ENCODE peak calls at places on chromosomes 3 and 15, in eight cellular contexts. One of them, this sample, is unnamed. For H3K4me1, the result is how much of the 10 kb centered on the place peaks cover.

GRCh38 chr15:33215941-33216872 is 21.7 kb upstream of the FMN1 start:
- DNase-seq in hepatocyte: peak
- DNase-seq in stomach: no peak
- DNase-seq in mesenchymal stem cell: peak
- DNase-seq in neuronal stem cell: no peak
- DNase-seq in cardiac muscle cell: peak
- DNase-seq in ovary: no peak
- DNase-seq in SK-N-SH: no peak
- DNase-seq in this sample: no peak

GRCh38 chr3:38583688-38584087 is 65.8 kb downstream of the SCN5A start:
- DNase-seq in hepatocyte: no peak
- DNase-seq in stomach: peak
- DNase-seq in mesenchymal stem cell: no peak
- DNase-seq in neuronal stem cell: no peak
- DNase-seq in cardiac muscle cell: no peak
- DNase-seq in ovary: no peak
- DNase-seq in SK-N-SH: no peak
- DNase-seq in this sample: peak

GRCh38 chr3:54045416-54045815 is 76.9 kb upstream of the CACNA2D3 start:
- DNase-seq in hepatocyte: no peak
- DNase-seq in stomach: no peak
- DNase-seq in mesenchymal stem cell: no peak
- DNase-seq in neuronal stem cell: no peak
- DNase-seq in cardiac muscle cell: no peak
- DNase-seq in ovary: no peak
- DNase-seq in SK-N-SH: no peak
- DNase-seq in this sample: no peak

GRCh38 chr15:95032181-95032580 is 800.8 kb downstream of the MCTP2 start:
- DNase-seq in hepatocyte: no peak
- DNase-seq in stomach: no peak
- DNase-seq in mesenchymal stem cell: no peak
- DNase-seq in neuronal stem cell: no peak
- DNase-seq in cardiac muscle cell: no peak
- DNase-seq in ovary: no peak
- DNase-seq in SK-N-SH: no peak
- DNase-seq in this sample: no peak

GRCh38 chr15:89361451-89362202 is 27.0 kb upstream of the POLG start:
- DNase-seq in hepatocyte: peak
- DNase-seq in stomach: peak
- DNase-seq in mesenchymal stem cell: peak
- DNase-seq in neuronal stem cell: peak
- DNase-seq in cardiac muscle cell: peak
- DNase-seq in ovary: peak
- DNase-seq in SK-N-SH: peak
- DNase-seq in this sample: peak

GRCh38 chr3:120192579-120192978 is 92.4 kb downstream of the GPR156 start:
- DNase-seq in hepatocyte: no peak
- DNase-seq in stomach: no peak
- DNase-seq in mesenchymal stem cell: no peak
- DNase-seq in neuronal stem cell: no peak
- DNase-seq in cardiac muscle cell: no peak
- DNase-seq in ovary: no peak
- DNase-seq in SK-N-SH: no peak
- DNase-seq in this sample: no peak

GRCh38 chr3:31011383-31011782 is 116.9 kb upstream of the GADL1 start:
- DNase-seq in hepatocyte: no peak
- DNase-seq in stomach: no peak
- DNase-seq in mesenchymal stem cell: no peak
- DNase-seq in neuronal stem cell: no peak
- DNase-seq in cardiac muscle cell: no peak
- DNase-seq in ovary: no peak
- DNase-seq in SK-N-SH: no peak
- DNase-seq in this sample: no peak

GRCh38 chr3:190848891-190849290 is 13.6 kb downstream of the GMNC start:
- DNase-seq in hepatocyte: no peak
- DNase-seq in stomach: no peak
- DNase-seq in mesenchymal stem cell: no peak
- DNase-seq in neuronal stem cell: no peak
- DNase-seq in cardiac muscle cell: no peak
- DNase-seq in ovary: no peak
- DNase-seq in SK-N-SH: no peak
- DNase-seq in this sample: no peak

GRCh38 chr3:185152433-185153169 is at the start of gene C3orf70:
- DNase-seq in hepatocyte: peak
- DNase-seq in stomach: peak
- DNase-seq in mesenchymal stem cell: peak
- DNase-seq in neuronal stem cell: peak
- DNase-seq in cardiac muscle cell: peak
- DNase-seq in ovary: peak
- DNase-seq in SK-N-SH: peak
- DNase-seq in this sample: peak

GRCh38 chr3:129128357-129129155 is 7.0 kb upstream of the RAB43 start:
- DNase-seq in hepatocyte: no peak
- DNase-seq in stomach: no peak
- DNase-seq in mesenchymal stem cell: no peak
- DNase-seq in neuronal stem cell: no peak
- DNase-seq in cardiac muscle cell: no peak
- DNase-seq in ovary: no peak
- DNase-seq in SK-N-SH: no peak
- DNase-seq in this sample: no peak

GRCh38 chr15:55907797-55908196 is 85.6 kb downstream of the NEDD4 start:
- DNase-seq in hepatocyte: peak
- DNase-seq in stomach: no peak
- DNase-seq in mesenchymal stem cell: peak
- DNase-seq in neuronal stem cell: no peak
- DNase-seq in cardiac muscle cell: no peak
- DNase-seq in ovary: no peak
- DNase-seq in SK-N-SH: peak
- DNase-seq in this sample: peak

GRCh38 chr3:46186856-46187700 is 21.0 kb downstream of the CCR1 start:
- DNase-seq in hepatocyte: no peak
- DNase-seq in stomach: no peak
- DNase-seq in mesenchymal stem cell: no peak
- DNase-seq in neuronal stem cell: no peak
- DNase-seq in cardiac muscle cell: no peak
- DNase-seq in ovary: no peak
- DNase-seq in SK-N-SH: no peak
- DNase-seq in this sample: no peak

GRCh38 chr3:183824761-183825379 is 507 bp downstream of the MAP6D1 start:
- DNase-seq in hepatocyte: peak
- DNase-seq in stomach: no peak
- DNase-seq in mesenchymal stem cell: peak
- DNase-seq in neuronal stem cell: no peak
- DNase-seq in cardiac muscle cell: peak
- DNase-seq in ovary: no peak
- DNase-seq in SK-N-SH: peak
- DNase-seq in this sample: peak

GRCh38 chr3:48595075-48595525 is at the start of gene COL7A1:
- DNase-seq in hepatocyte: no peak
- DNase-seq in stomach: no peak
- DNase-seq in mesenchymal stem cell: no peak
- DNase-seq in neuronal stem cell: no peak
- DNase-seq in cardiac muscle cell: no peak
- DNase-seq in ovary: no peak
- DNase-seq in SK-N-SH: peak
- DNase-seq in this sample: no peak

GRCh38 chr3:55617385-55617784 is 130.3 kb upstream of the WNT5A start:
- DNase-seq in hepatocyte: no peak
- DNase-seq in stomach: no peak
- DNase-seq in mesenchymal stem cell: no peak
- DNase-seq in neuronal stem cell: no peak
- DNase-seq in cardiac muscle cell: no peak
- DNase-seq in ovary: no peak
- DNase-seq in SK-N-SH: no peak
- DNase-seq in this sample: no peak

GRCh38 chr3:115790759-115791158 is 167.4 kb downstream of the GAP43 start:
- DNase-seq in hepatocyte: peak
- DNase-seq in stomach: no peak
- DNase-seq in mesenchymal stem cell: peak
- DNase-seq in neuronal stem cell: no peak
- DNase-seq in cardiac muscle cell: no peak
- DNase-seq in ovary: no peak
- DNase-seq in SK-N-SH: peak
- DNase-seq in this sample: peak

DNA sequence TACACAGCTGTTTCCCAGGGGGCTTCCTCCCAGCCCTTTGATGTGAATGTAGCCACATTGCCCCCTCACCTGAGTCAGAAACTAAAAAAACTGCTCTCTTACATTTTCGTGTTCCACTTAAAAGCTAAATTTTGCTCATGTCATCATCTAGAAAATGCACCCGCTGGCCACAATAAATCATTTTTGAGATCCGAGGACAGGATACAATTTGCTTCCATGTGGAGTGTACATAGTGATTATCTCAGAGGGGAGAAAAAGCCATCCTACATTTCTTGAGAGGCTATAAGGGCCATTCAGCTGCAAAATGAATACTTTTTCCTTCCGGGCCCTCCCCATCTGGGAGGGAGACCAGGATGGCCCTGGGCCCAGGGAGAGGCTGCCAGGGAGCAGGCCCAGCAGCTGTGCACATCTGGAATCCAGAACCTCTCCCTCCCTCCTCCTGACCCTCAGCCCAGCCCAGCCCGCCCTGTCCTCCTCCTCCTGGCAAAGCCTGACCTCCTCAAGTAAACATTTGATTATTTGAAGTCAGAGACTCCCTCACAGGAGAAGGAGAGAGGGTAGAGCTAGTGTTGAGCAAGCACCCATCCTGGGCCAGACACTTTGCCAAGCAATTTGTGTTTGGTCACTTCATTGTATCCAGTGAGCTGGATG is 59.1 kb downstream of the CORO2B start:
- DNase-seq in hepatocyte: no peak
- DNase-seq in stomach: peak
- DNase-seq in mesenchymal stem cell: peak
- DNase-seq in neuronal stem cell: no peak
- DNase-seq in cardiac muscle cell: no peak
- DNase-seq in ovary: peak
- DNase-seq in SK-N-SH: no peak
- DNase-seq in this sample: no peak
- H3K4me1 ChIP-seq in hepatocyte: under half
- H3K4me1 ChIP-seq in stomach: under half
- H3K4me1 ChIP-seq in mesenchymal stem cell: under half
- H3K4me1 ChIP-seq in neuronal stem cell: under half
- H3K4me1 ChIP-seq in cardiac muscle cell: under half
- H3K4me1 ChIP-seq in ovary: half or more
- H3K4me1 ChIP-seq in SK-N-SH: under half
- H3K4me1 ChIP-seq in this sample: under half

DNA sequence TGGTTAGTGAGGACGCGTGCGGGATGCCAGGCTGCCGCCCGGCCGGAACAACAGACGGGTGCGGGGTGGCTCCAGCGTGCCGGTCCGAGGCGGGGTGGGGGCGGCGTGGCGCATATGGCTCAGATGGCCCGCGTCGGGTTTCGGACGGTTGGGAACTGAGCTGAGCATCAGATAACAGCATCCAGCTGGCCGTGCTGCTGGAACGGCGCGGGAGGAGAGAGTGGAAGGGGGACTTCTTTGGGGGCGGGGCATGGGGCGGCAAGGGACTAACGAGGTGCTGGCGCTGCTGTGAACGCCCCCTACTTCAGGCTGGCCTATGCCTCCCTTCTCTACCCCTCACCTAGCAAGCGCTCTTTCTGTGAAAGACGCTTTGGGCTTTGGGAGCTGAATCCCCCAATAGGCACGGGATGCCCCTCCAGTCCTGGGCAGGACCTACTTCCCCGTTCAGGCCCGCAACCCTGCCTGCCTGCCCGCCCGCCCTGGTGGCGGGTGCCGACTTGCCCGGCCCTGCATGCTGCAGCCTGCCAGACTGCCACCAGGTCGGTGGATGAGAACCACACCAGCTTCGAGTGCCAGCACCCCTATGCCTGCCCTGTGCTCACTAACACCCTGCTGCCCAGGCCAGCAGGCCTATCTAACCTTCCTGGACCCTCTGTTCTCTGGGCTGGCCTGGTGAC is 541 bp downstream of the INKA1 start:
- DNase-seq in hepatocyte: peak
- DNase-seq in stomach: no peak
- DNase-seq in mesenchymal stem cell: no peak
- DNase-seq in neuronal stem cell: peak
- DNase-seq in cardiac muscle cell: no peak
- DNase-seq in ovary: no peak
- DNase-seq in SK-N-SH: peak
- DNase-seq in this sample: no peak
- H3K4me1 ChIP-seq in hepatocyte: under half
- H3K4me1 ChIP-seq in stomach: half or more
- H3K4me1 ChIP-seq in mesenchymal stem cell: under half
- H3K4me1 ChIP-seq in neuronal stem cell: under half
- H3K4me1 ChIP-seq in cardiac muscle cell: under half
- H3K4me1 ChIP-seq in ovary: under half
- H3K4me1 ChIP-seq in SK-N-SH: under half
- H3K4me1 ChIP-seq in this sample: under half

GRCh38 chr3:150075417-150075865 is 104.7 kb upstream of the PFN2 start:
- DNase-seq in hepatocyte: no peak
- DNase-seq in stomach: no peak
- DNase-seq in mesenchymal stem cell: no peak
- DNase-seq in neuronal stem cell: no peak
- DNase-seq in cardiac muscle cell: no peak
- DNase-seq in ovary: no peak
- DNase-seq in SK-N-SH: no peak
- DNase-seq in this sample: no peak

GRCh38 chr3:150076443-150076842 is 105.7 kb upstream of the PFN2 start:
- DNase-seq in hepatocyte: no peak
- DNase-seq in stomach: no peak
- DNase-seq in mesenchymal stem cell: no peak
- DNase-seq in neuronal stem cell: no peak
- DNase-seq in cardiac muscle cell: no peak
- DNase-seq in ovary: no peak
- DNase-seq in SK-N-SH: no peak
- DNase-seq in this sample: no peak

GRCh38 chr3:150078983-150079739 is 108.5 kb upstream of the PFN2 start:
- DNase-seq in hepatocyte: peak
- DNase-seq in stomach: no peak
- DNase-seq in mesenchymal stem cell: peak
- DNase-seq in neuronal stem cell: no peak
- DNase-seq in cardiac muscle cell: no peak
- DNase-seq in ovary: no peak
- DNase-seq in SK-N-SH: peak
- DNase-seq in this sample: peak

GRCh38 chr3:150077107-150077506 is 106.4 kb upstream of the PFN2 start:
- DNase-seq in hepatocyte: no peak
- DNase-seq in stomach: no peak
- DNase-seq in mesenchymal stem cell: no peak
- DNase-seq in neuronal stem cell: no peak
- DNase-seq in cardiac muscle cell: no peak
- DNase-seq in ovary: no peak
- DNase-seq in SK-N-SH: no peak
- DNase-seq in this sample: no peak

GRCh38 chr3:150077581-150078247 is 107.0 kb upstream of the PFN2 start:
- DNase-seq in hepatocyte: no peak
- DNase-seq in stomach: no peak
- DNase-seq in mesenchymal stem cell: no peak
- DNase-seq in neuronal stem cell: no peak
- DNase-seq in cardiac muscle cell: no peak
- DNase-seq in ovary: no peak
- DNase-seq in SK-N-SH: no peak
- DNase-seq in this sample: no peak
- H3K4me1 ChIP-seq in hepatocyte: under half
- H3K4me1 ChIP-seq in stomach: under half
- H3K4me1 ChIP-seq in mesenchymal stem cell: under half
- H3K4me1 ChIP-seq in neuronal stem cell: under half
- H3K4me1 ChIP-seq in cardiac muscle cell: under half
- H3K4me1 ChIP-seq in ovary: under half
- H3K4me1 ChIP-seq in SK-N-SH: under half
- H3K4me1 ChIP-seq in this sample: half or more

GRCh38 chr3:156918746-156919145 is 92.6 kb downstream of the LEKR1 start:
- DNase-seq in hepatocyte: no peak
- DNase-seq in stomach: no peak
- DNase-seq in mesenchymal stem cell: no peak
- DNase-seq in neuronal stem cell: no peak
- DNase-seq in cardiac muscle cell: no peak
- DNase-seq in ovary: no peak
- DNase-seq in SK-N-SH: no peak
- DNase-seq in this sample: no peak
- H3K4me1 ChIP-seq in hepatocyte: under half
- H3K4me1 ChIP-seq in stomach: under half
- H3K4me1 ChIP-seq in mesenchymal stem cell: under half
- H3K4me1 ChIP-seq in neuronal stem cell: under half
- H3K4me1 ChIP-seq in cardiac muscle cell: under half
- H3K4me1 ChIP-seq in ovary: under half
- H3K4me1 ChIP-seq in SK-N-SH: under half
- H3K4me1 ChIP-seq in this sample: under half